ENCODE peak calls at places on chromosomes 12 and 14, in five cellular contexts. R, L, X, W and D are unnamed samples.

GRCh38 chr12:80769553-80770140 is 52.9 kb downstream of the MYF5 start:
- DNase-seq in X (no peak), R (no peak), L (no peak), W (no peak), D (no peak)

GRCh38 chr14:104864267-104865068 is 600 bp upstream of the CEP170B start:
- DNase-seq in L (no peak), W (no peak), R (no peak), X (peak; percentile 63), D (peak; percentile 27)

GRCh38 chr14:64675246-64675645 is 29.0 kb upstream of the PLEKHG3 start:
- DNase-seq in X (no peak), L (no peak), W (no peak), R (no peak), D (no peak)

GRCh38 chr14:68075382-68076029 is 255.9 kb downstream of the RAD51B start:
- DNase-seq in X (no peak), R (no peak), L (no peak), W (no peak), D (no peak)

GRCh38 chr12:118035194-118036041 is 18.9 kb downstream of the RFC5 start:
- DNase-seq in W (no peak), R (no peak), L (no peak), X (no peak), D (no peak)

GRCh38 chr12:79535751-79536150 is 155.0 kb downstream of the PAWR start:
- DNase-seq in W (no peak), L (no peak), R (no peak), X (no peak), D (no peak)

GRCh38 chr14:75568791-75569190 is 9.6 kb upstream of the FLVCR2 start:
- DNase-seq in X (no peak), R (no peak), L (no peak), W (no peak), D (no peak)

GRCh38 chr14:25896777-25897176 is 701.1 kb downstream of the NOVA1 start:
- DNase-seq in X (no peak), L (no peak), W (no peak), R (peak; percentile 2), D (no peak)

GRCh38 chr12:44155349-44155748 is 319.5 kb downstream of the TMEM117 start:
- DNase-seq in W (no peak), X (no peak), L (no peak), R (no peak), D (no peak)

GRCh38 chr14:34222867-34223266 is 239.2 kb downstream of the SPTSSA start:
- DNase-seq in R (no peak), X (no peak), L (no peak), W (no peak), D (no peak)

GRCh38 chr12:39205969-39206368 is 237.0 kb downstream of the KIF21A start:
- DNase-seq in W (no peak), L (no peak), X (no peak), R (no peak), D (no peak)

GRCh38 chr12:69068431-69068830 is 135.5 kb upstream of the CPM start:
- DNase-seq in R (no peak), W (no peak), X (no peak), L (no peak), D (no peak)

GRCh38 chr14:99322731-99323599 is 51.0 kb upstream of the BCL11B start:
- DNase-seq in W (no peak), X (no peak), R (no peak), L (no peak), D (no peak)

GRCh38 chr12:8947737-8948136 is 1.7 kb downstream of the M6PR start:
- DNase-seq in R (no peak), X (no peak), L (no peak), W (no peak), D (no peak)

GRCh38 chr14:95741051-95741490 is 27.1 kb upstream of the TCL1A start:
- DNase-seq in X (no peak), L (no peak), R (no peak), W (no peak), D (no peak)

GRCh38 chr12:131920902-131921840 is 7.9 kb upstream of the PUS1 start:
- DNase-seq in R (no peak), L (no peak), X (no peak), W (no peak), D (no peak)

GRCh38 chr12:50595667-50596066 is 90.9 kb downstream of the DIP2B start:
- DNase-seq in W (no peak), R (no peak), L (no peak), X (no peak), D (no peak)

GRCh38 chr12:132477703-132478432 is 12.1 kb upstream of the FBRSL1 start:
- DNase-seq in W (no peak), R (no peak), X (no peak), L (no peak), D (no peak)

GRCh38 chr12:49664167-49664566 is 40.8 kb downstream of the PRPF40B start:
- DNase-seq in W (no peak), X (no peak), R (no peak), L (no peak), D (no peak)

GRCh38 chr12:22856120-22856699 is 231.2 kb downstream of the ETNK1 start:
- DNase-seq in W (peak; percentile 10), R (no peak), X (no peak), L (no peak), D (peak; percentile 14)